ENCODE peak calls at places on chromosomes 4 and X, in five cellular contexts. One of them, this sample, is unnamed.

GRCh38 chr4:33780952-33781655 is 2463.2 kb downstream of the ARAP2 start:
- DNase-seq in CD4-positive, alpha-beta T cell: no peak
- DNase-seq in AG04450: no peak
- DNase-seq in PC-3: peak
- DNase-seq in AG09309: peak
- DNase-seq in this sample: no peak

GRCh38 chrX:120759685-120760084 is 116.0 kb downstream of the CT47B1 start:
- DNase-seq in AG09309: no peak
- DNase-seq in AG04450: no peak
- DNase-seq in CD4-positive, alpha-beta T cell: no peak
- DNase-seq in PC-3: no peak
- DNase-seq in this sample: no peak

GRCh38 chr4:151313306-151314028 is 11.9 kb downstream of the SH3D19 start:
- DNase-seq in CD4-positive, alpha-beta T cell: no peak
- DNase-seq in PC-3: no peak
- DNase-seq in AG09309: no peak
- DNase-seq in AG04450: no peak
- DNase-seq in this sample: no peak

GRCh38 chrX:19846995-19847790 is 40.2 kb downstream of the SH3KBP1 start:
- DNase-seq in AG04450: peak
- DNase-seq in PC-3: peak
- DNase-seq in CD4-positive, alpha-beta T cell: no peak
- DNase-seq in AG09309: peak
- DNase-seq in this sample: peak

GRCh38 chr4:138671106-138671505 is 344.5 kb upstream of the NOCT start:
- DNase-seq in AG04450: no peak
- DNase-seq in AG09309: no peak
- DNase-seq in PC-3: no peak
- DNase-seq in CD4-positive, alpha-beta T cell: no peak
- DNase-seq in this sample: no peak

GRCh38 chr4:125538670-125539069 is 223.9 kb downstream of the FAT4 start:
- DNase-seq in PC-3: no peak
- DNase-seq in CD4-positive, alpha-beta T cell: no peak
- DNase-seq in AG04450: no peak
- DNase-seq in AG09309: no peak
- DNase-seq in this sample: no peak

GRCh38 chr4:3766207-3766790 is at the start of gene ADRA2C:
- DNase-seq in AG09309: no peak
- DNase-seq in PC-3: no peak
- DNase-seq in AG04450: no peak
- DNase-seq in CD4-positive, alpha-beta T cell: no peak
- DNase-seq in this sample: no peak

GRCh38 chrX:127861611-127862010 is 190.6 kb downstream of the ACTRT1 start:
- DNase-seq in CD4-positive, alpha-beta T cell: no peak
- DNase-seq in PC-3: no peak
- DNase-seq in AG04450: no peak
- DNase-seq in AG09309: no peak
- DNase-seq in this sample: no peak

GRCh38 chr4:1793940-1794808 is 1.1 kb downstream of the FGFR3 start:
- DNase-seq in CD4-positive, alpha-beta T cell: no peak
- DNase-seq in PC-3: no peak
- DNase-seq in AG09309: no peak
- DNase-seq in AG04450: no peak
- DNase-seq in this sample: no peak

GRCh38 chrX:135295238-135295943 is 13.9 kb upstream of the ETDC start:
- DNase-seq in PC-3: no peak
- DNase-seq in CD4-positive, alpha-beta T cell: peak
- DNase-seq in AG09309: no peak
- DNase-seq in AG04450: peak
- DNase-seq in this sample: no peak

GRCh38 chrX:13693341-13693871 is 4.5 kb downstream of the RAB9A start:
- DNase-seq in PC-3: no peak
- DNase-seq in CD4-positive, alpha-beta T cell: no peak
- DNase-seq in AG04450: no peak
- DNase-seq in AG09309: no peak
- DNase-seq in this sample: no peak

GRCh38 chr4:3442959-3443749 is 1.4 kb downstream of the HGFAC start:
- DNase-seq in PC-3: peak
- DNase-seq in AG09309: no peak
- DNase-seq in AG04450: no peak
- DNase-seq in CD4-positive, alpha-beta T cell: peak
- DNase-seq in this sample: no peak

GRCh38 chr4:124018383-124019317 is 622.1 kb downstream of the SPRY1 start:
- DNase-seq in AG09309: no peak
- DNase-seq in PC-3: no peak
- DNase-seq in CD4-positive, alpha-beta T cell: no peak
- DNase-seq in AG04450: no peak
- DNase-seq in this sample: no peak

GRCh38 chrX:10939384-10939783 is 171.7 kb upstream of the HCCS start:
- DNase-seq in PC-3: peak
- DNase-seq in AG04450: no peak
- DNase-seq in CD4-positive, alpha-beta T cell: no peak
- DNase-seq in AG09309: no peak
- DNase-seq in this sample: no peak

GRCh38 chr4:823761-824460 is 2.0 kb downstream of the CPLX1 start:
- DNase-seq in PC-3: no peak
- DNase-seq in CD4-positive, alpha-beta T cell: no peak
- DNase-seq in AG09309: no peak
- DNase-seq in AG04450: no peak
- DNase-seq in this sample: no peak

GRCh38 chr4:182560358-182560757 is 317.2 kb downstream of the TENM3 start:
- DNase-seq in PC-3: no peak
- DNase-seq in AG09309: no peak
- DNase-seq in CD4-positive, alpha-beta T cell: no peak
- DNase-seq in AG04450: no peak
- DNase-seq in this sample: no peak

GRCh38 chr4:158810487-158811215 is 41.8 kb downstream of the FNIP2 start:
- DNase-seq in AG09309: peak
- DNase-seq in AG04450: peak
- DNase-seq in CD4-positive, alpha-beta T cell: no peak
- DNase-seq in PC-3: peak
- DNase-seq in this sample: peak

GRCh38 chr4:158811216-158811540 is 42.4 kb downstream of the FNIP2 start:
- DNase-seq in CD4-positive, alpha-beta T cell: no peak
- DNase-seq in PC-3: no peak
- DNase-seq in AG04450: no peak
- DNase-seq in AG09309: no peak
- DNase-seq in this sample: no peak

GRCh38 chr4:158812543-158812942 is 43.7 kb downstream of the FNIP2 start:
- DNase-seq in PC-3: no peak
- DNase-seq in AG09309: no peak
- DNase-seq in CD4-positive, alpha-beta T cell: no peak
- DNase-seq in AG04450: no peak
- DNase-seq in this sample: no peak

GRCh38 chr4:158812133-158812532 is 43.3 kb downstream of the FNIP2 start:
- DNase-seq in CD4-positive, alpha-beta T cell: no peak
- DNase-seq in AG04450: no peak
- DNase-seq in PC-3: no peak
- DNase-seq in AG09309: no peak
- DNase-seq in this sample: no peak

DNA sequence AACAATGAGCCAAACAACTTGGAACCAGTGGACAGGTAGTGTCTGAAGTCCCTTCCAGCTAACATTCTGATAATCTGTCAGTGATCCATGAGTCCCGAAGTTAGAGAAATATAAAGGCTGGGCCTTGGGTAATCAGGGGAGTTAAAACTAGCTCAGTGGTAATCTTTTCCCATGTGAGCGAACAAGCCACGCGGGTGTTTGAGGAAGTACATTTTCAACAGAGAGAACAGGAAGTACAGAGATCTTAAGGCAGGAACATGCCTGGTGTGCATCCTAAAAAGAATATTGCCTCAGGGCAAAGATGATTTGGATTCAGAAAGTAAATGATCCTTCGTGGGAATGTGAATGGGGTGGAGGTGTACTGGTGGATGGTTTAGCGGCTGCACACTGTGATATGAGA is 42.9 kb downstream of the FNIP2 start:
- DNase-seq in AG09309: no peak
- DNase-seq in CD4-positive, alpha-beta T cell: no peak
- DNase-seq in PC-3: peak
- DNase-seq in AG04450: no peak
- DNase-seq in this sample: peak
- TF ChIP-seq CTCF in AG09309: no peak
- TF ChIP-seq CTCF in CD4-positive, alpha-beta T cell: no peak
- TF ChIP-seq CTCF in PC-3: no peak
- TF ChIP-seq CTCF in AG04450: no peak
- TF ChIP-seq CTCF in this sample: no peak

GRCh38 chr4:52665592-52665991 is 6.5 kb upstream of the USP46 start:
- DNase-seq in AG04450: no peak
- DNase-seq in AG09309: no peak
- DNase-seq in PC-3: peak
- DNase-seq in CD4-positive, alpha-beta T cell: no peak
- DNase-seq in this sample: no peak

GRCh38 chr4:52670121-52670520 is 11.0 kb upstream of the USP46 start:
- DNase-seq in CD4-positive, alpha-beta T cell: no peak
- DNase-seq in AG04450: no peak
- DNase-seq in AG09309: no peak
- DNase-seq in PC-3: no peak
- DNase-seq in this sample: no peak

GRCh38 chr4:52670739-52671138 is 11.6 kb upstream of the USP46 start:
- DNase-seq in PC-3: no peak
- DNase-seq in AG09309: no peak
- DNase-seq in CD4-positive, alpha-beta T cell: no peak
- DNase-seq in AG04450: no peak
- DNase-seq in this sample: no peak
- TF ChIP-seq CTCF in PC-3: peak
- TF ChIP-seq CTCF in AG09309: peak
- TF ChIP-seq CTCF in CD4-positive, alpha-beta T cell: no peak
- TF ChIP-seq CTCF in AG04450: no peak
- TF ChIP-seq CTCF in this sample: no peak

GRCh38 chrX:23554304-23554703 is 113.0 kb upstream of the PRDX4 start:
- DNase-seq in PC-3: peak
- DNase-seq in AG04450: peak
- DNase-seq in CD4-positive, alpha-beta T cell: no peak
- DNase-seq in AG09309: peak
- DNase-seq in this sample: no peak
- TF ChIP-seq CTCF in PC-3: peak
- TF ChIP-seq CTCF in AG04450: peak
- TF ChIP-seq CTCF in CD4-positive, alpha-beta T cell: no peak
- TF ChIP-seq CTCF in AG09309: peak
- TF ChIP-seq CTCF in this sample: no peak

GRCh38 chrX:83934220-83934619 is 73.3 kb downstream of the CYLC1 start:
- DNase-seq in CD4-positive, alpha-beta T cell: no peak
- DNase-seq in AG09309: no peak
- DNase-seq in AG04450: no peak
- DNase-seq in PC-3: peak
- DNase-seq in this sample: no peak
- TF ChIP-seq CTCF in CD4-positive, alpha-beta T cell: no peak
- TF ChIP-seq CTCF in AG09309: no peak
- TF ChIP-seq CTCF in AG04450: no peak
- TF ChIP-seq CTCF in PC-3: peak
- TF ChIP-seq CTCF in this sample: no peak

GRCh38 chr4:37803348-37803973 is 23.0 kb upstream of the PGM2 start:
- DNase-seq in AG04450: no peak
- DNase-seq in PC-3: peak
- DNase-seq in CD4-positive, alpha-beta T cell: no peak
- DNase-seq in AG09309: peak
- DNase-seq in this sample: no peak

GRCh38 chr4:37799941-37800554 is 26.4 kb upstream of the PGM2 start:
- DNase-seq in AG09309: no peak
- DNase-seq in AG04450: no peak
- DNase-seq in CD4-positive, alpha-beta T cell: no peak
- DNase-seq in PC-3: no peak
- DNase-seq in this sample: no peak

GRCh38 chr4:37798616-37799015 is 27.9 kb upstream of the PGM2 start:
- DNase-seq in AG09309: no peak
- DNase-seq in AG04450: no peak
- DNase-seq in PC-3: no peak
- DNase-seq in CD4-positive, alpha-beta T cell: no peak
- DNase-seq in this sample: no peak

GRCh38 chr4:37805091-37805490 is 21.4 kb upstream of the PGM2 start:
- DNase-seq in AG09309: no peak
- DNase-seq in CD4-positive, alpha-beta T cell: no peak
- DNase-seq in PC-3: no peak
- DNase-seq in AG04450: no peak
- DNase-seq in this sample: no peak

DNA sequence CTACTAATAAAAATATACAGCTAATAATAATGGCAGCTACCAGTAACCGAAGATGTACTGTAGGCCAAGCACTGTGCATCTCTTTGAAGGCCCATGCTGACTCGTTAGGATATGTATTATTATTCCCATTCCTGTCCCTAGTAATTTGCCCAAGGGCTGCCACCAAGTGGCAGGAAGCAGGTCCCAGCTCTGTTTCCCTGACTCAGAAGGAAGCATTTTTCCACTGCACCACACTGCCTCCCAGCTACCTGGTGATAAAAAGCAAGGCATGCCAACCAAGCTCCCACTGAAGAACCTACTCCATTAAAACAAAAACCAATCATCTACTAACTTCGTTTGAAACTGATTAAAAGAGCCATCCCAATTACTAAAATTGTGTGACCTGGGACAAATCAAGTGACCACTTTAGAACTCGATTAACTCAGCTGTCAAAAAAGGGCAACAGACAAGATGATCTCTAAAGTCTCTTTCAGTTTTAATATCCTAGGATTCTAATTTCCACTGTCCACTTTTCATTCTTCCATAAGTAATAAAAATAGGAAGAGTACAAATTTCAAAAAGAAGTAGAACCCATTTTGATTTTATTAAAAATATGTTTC is 24.3 kb upstream of the PGM2 start:
- DNase-seq in AG04450: no peak
- DNase-seq in AG09309: no peak
- DNase-seq in CD4-positive, alpha-beta T cell: no peak
- DNase-seq in PC-3: peak
- DNase-seq in this sample: no peak
- TF ChIP-seq CTCF in AG04450: peak
- TF ChIP-seq CTCF in AG09309: peak
- TF ChIP-seq CTCF in CD4-positive, alpha-beta T cell: no peak
- TF ChIP-seq CTCF in PC-3: peak
- TF ChIP-seq CTCF in this sample: no peak

DNA sequence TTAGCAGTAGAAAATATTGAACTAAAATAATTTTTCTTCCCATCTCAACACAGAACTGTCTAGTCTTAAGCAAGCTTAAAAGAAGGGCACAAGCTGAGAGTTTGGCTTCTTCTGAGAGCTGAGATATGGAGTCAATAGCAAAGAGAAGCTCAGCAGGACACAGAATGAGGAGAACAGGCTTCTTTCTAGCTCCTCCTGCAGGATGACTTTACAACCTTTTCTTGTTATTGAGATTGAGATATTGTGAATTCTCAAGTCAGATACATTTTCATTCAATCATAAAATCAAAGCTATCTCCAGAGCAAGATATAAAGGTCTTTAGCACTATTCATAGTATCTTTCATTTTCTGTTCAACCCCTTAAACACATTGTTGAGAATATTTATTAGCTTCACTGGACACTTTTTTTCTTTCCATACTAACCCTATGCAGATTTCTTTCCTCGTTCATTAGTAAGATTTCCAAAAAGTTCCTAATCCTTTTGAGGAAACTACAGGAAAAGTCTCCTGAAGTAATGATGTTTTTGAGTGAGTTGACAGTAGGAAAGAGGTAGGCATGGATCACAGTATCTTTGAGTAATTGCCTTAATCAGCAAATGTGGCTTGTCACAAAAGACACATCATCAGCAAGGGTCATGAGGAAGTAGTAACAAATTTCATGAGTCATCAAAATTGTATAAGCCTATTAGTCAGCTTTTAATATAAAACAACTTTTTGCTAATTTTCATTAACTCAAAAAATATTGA is 17.8 kb upstream of the CXCL3 start:
- DNase-seq in CD4-positive, alpha-beta T cell: no peak
- DNase-seq in AG04450: no peak
- DNase-seq in PC-3: peak
- DNase-seq in AG09309: no peak
- DNase-seq in this sample: no peak
- TF ChIP-seq CTCF in CD4-positive, alpha-beta T cell: no peak
- TF ChIP-seq CTCF in AG04450: peak
- TF ChIP-seq CTCF in PC-3: peak
- TF ChIP-seq CTCF in AG09309: no peak
- TF ChIP-seq CTCF in this sample: peak

GRCh38 chr4:26941951-26942350 is 81.3 kb downstream of the STIM2 start:
- DNase-seq in CD4-positive, alpha-beta T cell: no peak
- DNase-seq in PC-3: no peak
- DNase-seq in AG09309: no peak
- DNase-seq in AG04450: no peak
- DNase-seq in this sample: no peak
- TF ChIP-seq CTCF in CD4-positive, alpha-beta T cell: no peak
- TF ChIP-seq CTCF in PC-3: no peak
- TF ChIP-seq CTCF in AG09309: no peak
- TF ChIP-seq CTCF in AG04450: no peak
- TF ChIP-seq CTCF in this sample: no peak